ENCODE peak calls at places on chromosome 6, in four cellular contexts. A, Q, R and P are unnamed samples.

GRCh38 chr6:163943647-163944395 is 529.3 kb downstream of the QKI start:
- DNase-seq in A (no peak), Q (peak; percentile 71), R (peak; percentile 36), P (no peak)

GRCh38 chr6:35611235-35611634 is 77.5 kb downstream of the FKBP5 start:
- DNase-seq in A (no peak), Q (no peak), R (no peak), P (no peak)

GRCh38 chr6:159893064-159893463 is 2.3 kb downstream of the MAS1 start:
- DNase-seq in A (no peak), Q (no peak), R (no peak), P (no peak)

GRCh38 chr6:83384751-83385150 is 46.1 kb downstream of the ME1 start:
- DNase-seq in A (no peak), Q (no peak), R (no peak), P (no peak)

GRCh38 chr6:157314705-157315321 is 8.5 kb downstream of the TMEM242 start:
- DNase-seq in A (peak; percentile 60), Q (no peak), R (no peak), P (no peak)

GRCh38 chr6:13398081-13398406 is 69.7 kb upstream of the TBC1D7 start:
- DNase-seq in A (no peak), Q (no peak), R (no peak), P (no peak)

GRCh38 chr6:100504786-100505737 is 40.3 kb upstream of the SIM1 start:
- DNase-seq in A (peak; percentile 20), Q (peak; percentile 27), R (no peak), P (no peak)

GRCh38 chr6:36827261-36828079 is 11.8 kb downstream of the CPNE5 start:
- DNase-seq in A (no peak), Q (peak; percentile 80), R (no peak), P (no peak)

GRCh38 chr6:170053966-170054661 is 236.8 kb downstream of the DLL1 start:
- DNase-seq in A (no peak), Q (no peak), R (no peak), P (peak; percentile 4)

GRCh38 chr6:33416386-33417126 is 1.4 kb downstream of the CUTA start:
- DNase-seq in A (no peak), Q (no peak), R (no peak), P (no peak)

GRCh38 chr6:108684809-108685329 is 124.2 kb downstream of the FOXO3 start:
- DNase-seq in A (peak; percentile 24), Q (no peak), R (no peak), P (peak; percentile 46)

GRCh38 chr6:119333707-119334295 is 15.8 kb downstream of the MAN1A1 start:
- DNase-seq in A (peak; percentile 19), Q (no peak), R (no peak), P (no peak)

GRCh38 chr6:4920914-4921410 is 82.9 kb downstream of the RPP40 start:
- DNase-seq in A (no peak), Q (no peak), R (no peak), P (no peak)

GRCh38 chr6:27238010-27238983 is 9.2 kb upstream of the PRSS16 start:
- DNase-seq in A (peak; percentile 50), Q (no peak), R (no peak), P (no peak)

GRCh38 chr6:142871910-142872331 is 73.1 kb downstream of the HIVEP2 start:
- DNase-seq in A (no peak), Q (peak; percentile 51), R (no peak), P (peak; percentile 59)

GRCh38 chr6:166361080-166361429 is 18.7 kb upstream of the SFT2D1 start:
- DNase-seq in A (no peak), Q (peak; percentile 51), R (no peak), P (no peak)

GRCh38 chr6:22808466-22808865 is 239.1 kb downstream of the HDGFL1 start:
- DNase-seq in A (no peak), Q (no peak), R (no peak), P (no peak)

GRCh38 chr6:69090132-69090531 is 455.1 kb downstream of the ADGRB3 start:
- DNase-seq in A (peak; percentile 65), Q (peak; percentile 26), R (no peak), P (no peak)

GRCh38 chr6:11852061-11852619 is 73.5 kb upstream of the ADTRP start:
- DNase-seq in A (no peak), Q (no peak), R (no peak), P (no peak)

GRCh38 chr6:79734374-79734773 is 103.2 kb downstream of the SH3BGRL2 start:
- DNase-seq in A (no peak), Q (no peak), R (no peak), P (no peak)

GRCh38 chr6:79525272-79526100 is 11.7 kb downstream of the LCA5 start:
- DNase-seq in A (peak; percentile 10), Q (peak; percentile 57), R (no peak), P (no peak)

GRCh38 chr6:157625764-157626163 is 197.3 kb upstream of the SNX9 start:
- DNase-seq in A (no peak), Q (no peak), R (no peak), P (no peak)

GRCh38 chr6:14903176-14904088 is 342.4 kb upstream of the JARID2 start:
- DNase-seq in A (no peak), Q (no peak), R (no peak), P (peak; percentile 31)

GRCh38 chr6:14134211-14134910 is 16.8 kb downstream of the CD83 start:
- DNase-seq in A (no peak), Q (no peak), R (no peak), P (no peak)

GRCh38 chr6:113560376-113560775 is 296.8 kb upstream of the MARCKS start:
- DNase-seq in A (no peak), Q (no peak), R (no peak), P (no peak)

GRCh38 chr6:14863896-14864850 is 381.7 kb upstream of the JARID2 start:
- DNase-seq in A (no peak), Q (no peak), R (no peak), P (no peak)

DNA sequence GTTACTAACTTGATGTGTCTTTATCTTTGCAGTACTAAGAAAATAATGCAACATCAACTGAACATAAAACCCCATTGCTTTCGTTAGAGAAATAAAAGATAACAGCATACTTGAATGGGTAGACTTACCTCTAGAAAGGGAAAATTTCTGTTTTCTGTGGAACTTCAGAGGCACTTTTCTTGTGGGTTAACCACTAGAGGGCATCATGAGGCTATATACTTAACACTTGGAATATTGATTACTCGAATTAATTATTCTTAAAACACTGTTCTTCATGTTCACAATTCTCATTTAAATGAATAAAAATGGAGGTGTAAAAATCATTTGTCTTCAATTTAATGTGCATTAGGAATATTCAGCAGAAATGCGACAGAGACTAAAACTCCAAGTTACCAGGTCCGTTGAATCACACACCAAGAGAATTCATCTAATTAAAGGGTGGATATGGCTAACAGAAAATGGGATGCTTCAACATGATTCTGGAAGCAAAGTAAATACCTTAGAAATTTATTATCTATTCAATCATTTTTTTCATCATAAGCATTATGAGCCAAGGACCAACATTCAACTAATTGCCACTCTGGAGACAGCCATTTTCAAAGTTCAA is 330.8 kb upstream of the PREP start:
- DNase-seq in A (peak; percentile 18), Q (no peak), R (no peak), P (no peak)
- TF ChIP-seq CTCF in A (peak; percentile 29), Q (peak; percentile 68), R (peak; percentile 36), P (peak; percentile 67)

GRCh38 chr6:31736026-31736767 is at the start of gene CLIC1:
- DNase-seq in A (peak; percentile 78), Q (peak; percentile 90), R (peak; percentile 50), P (peak; percentile 93)

GRCh38 chr6:31736768-31737314 is 511 bp upstream of the CLIC1 start:
- DNase-seq in A (no peak), Q (no peak), R (no peak), P (peak; percentile 26)

GRCh38 chr6:31737315-31738047 is 1.2 kb upstream of the CLIC1 start:
- DNase-seq in A (peak; percentile 43), Q (no peak), R (no peak), P (peak; percentile 52)

GRCh38 chr6:31739639-31740396 is at the start of gene MSH5:
- DNase-seq in A (peak; percentile 99), Q (peak; percentile 99), R (peak; percentile 99), P (peak; percentile 99)

GRCh38 chr6:31738048-31738979 is 1.5 kb upstream of the MSH5 start:
- DNase-seq in A (peak; percentile 81), Q (peak; percentile 56), R (no peak), P (peak; percentile 84)
- TF ChIP-seq POLR2A in A (no peak), Q (no peak), R (no peak), P (peak; percentile 64)

DNA sequence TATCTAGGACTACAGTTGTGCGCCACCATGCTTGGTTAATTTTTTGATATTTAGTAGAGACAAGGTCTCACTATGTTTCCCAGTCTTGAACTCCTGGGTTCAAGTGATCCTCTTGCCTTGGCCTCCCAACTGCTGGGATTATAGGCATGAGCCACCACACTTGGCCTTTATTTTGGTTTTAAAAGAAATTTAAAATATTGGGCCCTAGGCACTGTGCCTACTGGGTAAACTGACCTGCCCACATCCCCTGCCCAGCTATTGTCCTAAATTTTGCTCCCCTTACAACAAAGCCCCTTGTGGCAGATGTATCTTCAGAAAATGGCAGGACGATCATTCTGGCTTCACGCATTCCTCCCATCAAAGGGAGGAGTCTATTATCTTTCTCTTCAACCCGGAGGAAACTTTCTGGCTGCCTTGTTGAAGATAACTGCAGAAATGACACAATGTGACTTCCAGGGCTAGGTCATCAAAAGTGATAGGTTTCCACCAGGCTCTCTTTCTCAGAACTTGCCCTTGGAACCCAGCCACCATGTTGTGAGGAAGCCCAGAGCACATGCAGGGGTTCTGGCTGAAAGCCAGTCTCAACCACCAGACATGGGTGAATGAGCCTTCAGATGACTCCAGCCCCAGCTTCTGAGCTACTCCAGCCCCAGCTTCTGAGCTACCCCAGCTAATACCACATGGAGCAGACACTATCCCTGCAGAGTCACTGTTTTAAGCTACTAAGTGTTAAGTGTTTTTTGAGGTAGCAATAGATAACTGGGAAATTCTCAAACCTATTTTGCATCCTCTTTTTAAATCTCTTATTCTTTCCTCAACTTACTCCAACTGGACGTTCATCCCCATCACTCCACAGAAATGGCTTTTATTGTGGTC is 4.6 kb upstream of the GUCA1B start:
- DNase-seq in A (peak; percentile 34), Q (peak; percentile 39), R (no peak), P (no peak)
- H3K9me3 ChIP-seq in A (no peaks in the 10 kb centered on the region), Q (no peaks in the 10 kb centered on the region), R (no peaks in the 10 kb centered on the region), P (no peaks in the 10 kb centered on the region)

GRCh38 chr6:912871-913663 is 220.1 kb upstream of the EXOC2 start:
- DNase-seq in A (peak; percentile 55), Q (no peak), R (peak; percentile 39), P (peak; percentile 21)
- TF ChIP-seq CTCF in A (peak; percentile 58), Q (peak; percentile 53), R (peak; percentile 84), P (peak; percentile 41)